ENCODE peak calls at places on chromosomes 11 and 22, in nine cellular contexts. I, C, P, H, J, N, F, Z and L are unnamed samples.

GRCh38 chr11:113518716-113519495 is 43.7 kb upstream of the DRD2 start:
- DNase-seq in Z (no peak), H (no peak), I (no peak), C (no peak), J (no peak), P (no peak), N (no peak), F (no peak), L (no peak)

GRCh38 chr11:36035454-36035853 is 91.6 kb downstream of the LDLRAD3 start:
- DNase-seq in P (no peak), F (no peak), J (no peak), H (no peak), Z (no peak), N (no peak), I (no peak), C (no peak), L (peak; percentile 20)

GRCh38 chr11:128813729-128814128 is 53.4 kb downstream of the KCNJ1 start:
- DNase-seq in C (no peak), I (no peak), N (no peak), J (no peak), P (no peak), F (no peak), H (no peak), Z (no peak), L (no peak)

GRCh38 chr11:83680351-83680750 is 394.2 kb upstream of the CCDC90B start:
- DNase-seq in C (no peak), P (no peak), N (no peak), I (no peak), H (no peak), Z (no peak), J (no peak), F (no peak), L (no peak)

GRCh38 chr11:26842458-26842841 is 120.6 kb upstream of the SLC5A12 start:
- DNase-seq in N (no peak), I (no peak), C (no peak), H (peak; percentile 8), J (no peak), P (no peak), Z (no peak), F (no peak), L (no peak)

GRCh38 chr11:27907534-27907933 is 200.4 kb downstream of the KIF18A start:
- DNase-seq in J (no peak), C (no peak), N (no peak), Z (no peak), P (no peak), F (no peak), I (no peak), H (peak; percentile 35), L (no peak)

GRCh38 chr22:46576556-46577351 is 39.3 kb upstream of the CELSR1 start:
- DNase-seq in F (no peak), C (peak; percentile 69), N (peak; percentile 61), P (no peak), J (peak; percentile 70), Z (no peak), H (peak; percentile 35), I (peak; percentile 66), L (peak; percentile 69)

GRCh38 chr11:78244546-78245315 is 56.0 kb downstream of the USP35 start:
- DNase-seq in N (no peak), J (no peak), C (no peak), P (no peak), I (no peak), Z (no peak), F (no peak), H (no peak), L (no peak)

GRCh38 chr11:78708388-78708787 is 133.7 kb upstream of the NARS2 start:
- DNase-seq in P (no peak), H (peak; percentile 39), I (no peak), N (no peak), F (no peak), Z (no peak), J (no peak), C (no peak), L (no peak)

GRCh38 chr22:19871845-19872778 is 17.4 kb upstream of the GNB1L start:
- DNase-seq in H (no peak), F (no peak), C (no peak), N (no peak), Z (no peak), J (peak; percentile 41), I (peak; percentile 11), P (peak; percentile 8), L (no peak)

GRCh38 chr11:70298243-70298915 is 27.9 kb downstream of the PPFIA1 start:
- DNase-seq in C (no peak), F (no peak), Z (no peak), H (peak; percentile 46), I (no peak), N (no peak), P (no peak), J (no peak), L (no peak)

GRCh38 chr11:63916837-63917684 is at the start of gene RCOR2:
- DNase-seq in F (peak; percentile 91), N (peak; percentile 83), I (peak; percentile 84), Z (no peak), P (peak; percentile 42), J (peak; percentile 76), H (peak; percentile 80), C (peak; percentile 87), L (peak; percentile 83)

GRCh38 chr22:23315341-23315917 is 135.1 kb downstream of the BCR start:
- DNase-seq in I (no peak), C (peak; percentile 68), J (peak; percentile 69), H (peak; percentile 86), Z (no peak), P (peak; percentile 56), F (peak; percentile 61), N (peak; percentile 71), L (peak; percentile 80)

GRCh38 chr11:114315749-114316368 is 19.7 kb downstream of the NNMT start:
- DNase-seq in I (no peak), P (no peak), H (no peak), C (no peak), F (peak; percentile 97), Z (no peak), J (peak; percentile 54), N (no peak), L (no peak)

GRCh38 chr11:100789500-100789899 is 102.4 kb downstream of the ARHGAP42 start:
- DNase-seq in C (peak; percentile 23), I (no peak), N (no peak), Z (no peak), J (no peak), H (peak; percentile 11), F (peak; percentile 44), P (no peak), L (no peak)

GRCh38 chr22:49269371-49269770 is 558.3 kb downstream of the BRD1 start:
- DNase-seq in H (no peak), Z (no peak), C (no peak), N (no peak), P (no peak), F (no peak), I (no peak), J (no peak), L (no peak)

GRCh38 chr11:17979770-17980371 is 33.0 kb downstream of the SERGEF start:
- DNase-seq in N (peak; percentile 35), J (no peak), H (peak; percentile 5), P (no peak), C (no peak), Z (no peak), I (no peak), F (peak; percentile 19), L (peak; percentile 38)

GRCh38 chr11:31796523-31797226 is 14.4 kb downstream of the PAX6 start:
- DNase-seq in H (no peak), P (no peak), Z (no peak), N (no peak), F (no peak), J (no peak), C (no peak), I (no peak), L (no peak)

GRCh38 chr11:130457909-130458729 is 9.7 kb downstream of the ADAMTS15 start:
- DNase-seq in H (no peak), N (no peak), F (no peak), C (peak; percentile 56), I (peak; percentile 55), Z (no peak), P (no peak), J (no peak), L (no peak)

GRCh38 chr22:46829140-46829891 is 66.9 kb downstream of the TBC1D22A start:
- DNase-seq in C (no peak), Z (no peak), I (no peak), P (no peak), J (no peak), H (peak; percentile 94), F (peak; percentile 72), N (peak; percentile 39), L (no peak)

GRCh38 chr11:27914080-27914479 is 193.9 kb downstream of the KIF18A start:
- DNase-seq in J (no peak), P (no peak), C (no peak), I (no peak), N (no peak), H (peak; percentile 67), F (no peak), Z (no peak), L (no peak)

GRCh38 chr11:8631395-8632110 is 37.5 kb upstream of the STK33 start:
- DNase-seq in P (no peak), J (no peak), N (no peak), H (peak; percentile 93), Z (no peak), I (no peak), F (no peak), C (no peak), L (peak; percentile 57)

GRCh38 chr22:20912494-20912893 is 4.7 kb upstream of the CRKL start:
- DNase-seq in P (no peak), N (no peak), J (no peak), C (no peak), F (no peak), Z (no peak), H (no peak), I (no peak), L (no peak)

GRCh38 chr22:45212306-45212709 is 28.4 kb downstream of the KIAA0930 start:
- DNase-seq in H (peak; percentile 96), I (peak; percentile 88), J (peak; percentile 65), P (no peak), F (peak; percentile 74), Z (no peak), C (peak; percentile 80), N (peak; percentile 68), L (peak; percentile 74)
- H3K4me3 ChIP-seq in H (peak overlapping the region; percentile 30), I (peak overlapping the region; percentile 37), J (peak overlapping the region; percentile 39), P (peak overlapping the region; percentile 41), F (peak overlapping the region; percentile 56), Z (no peak overlapping the region), C (peak overlapping the region; percentile 61), N (peak overlapping the region; percentile 24), L (no peak overlapping the region)

GRCh38 chr11:1295086-1295485 is 14.3 kb downstream of the TOLLIP start:
- DNase-seq in N (no peak), I (no peak), C (no peak), P (no peak), H (no peak), J (peak; percentile 36), F (no peak), Z (no peak), L (no peak)
- H3K27ac ChIP-seq in N (no peak overlapping the region), I (no peak overlapping the region), C (no peak overlapping the region), P (no peak overlapping the region), H (no peak overlapping the region), J (no peak overlapping the region), F (no peak overlapping the region), Z (no peak overlapping the region), L (no peak overlapping the region)

GRCh38 chr11:124424384-124424921 is at the start of gene OR8B4:
- DNase-seq in N (no peak), J (no peak), H (no peak), P (no peak), C (no peak), F (no peak), I (no peak), Z (no peak), L (no peak)
- H3K4me1 ChIP-seq in N (no peaks in the 10 kb centered on the region), J (no peaks in the 10 kb centered on the region), H (no peaks in the 10 kb centered on the region), P (no peaks in the 10 kb centered on the region), C (no peaks in the 10 kb centered on the region), F (no peaks in the 10 kb centered on the region), I (no peaks in the 10 kb centered on the region), Z (no peaks in the 10 kb centered on the region), L (no peaks in the 10 kb centered on the region)

GRCh38 chr11:116194156-116194904 is 578.5 kb downstream of the BUD13 start:
- DNase-seq in C (no peak), N (no peak), F (no peak), P (no peak), I (no peak), H (no peak), J (no peak), Z (no peak), L (no peak)
- H3K4me3 ChIP-seq in C (peak overlapping the region; percentile 65), N (no peak overlapping the region), F (no peak overlapping the region), P (peak overlapping the region; percentile 52), I (peak overlapping the region; percentile 49), H (no peak overlapping the region), J (peak overlapping the region; percentile 59), Z (no peak overlapping the region), L (no peak overlapping the region)